ENCODE peak calls at places on chromosomes 5 and 9, in six cellular contexts. M is CD4-positive, CD25-positive, alpha-beta regulatory T cell; G is heart right ventricle; T is foreskin keratinocyte; P is RWPE2; L is HCT116. X is an unnamed sample.

GRCh38 chr9:89807101-89807395 is 202.2 kb downstream of the GADD45G start:
- DNase-seq in P (no peak), L (no peak), G (no peak), M (no peak), T (no peak), X (no peak)

GRCh38 chr5:39638803-39639202 is 214.0 kb upstream of the DAB2 start:
- DNase-seq in M (no peak), G (no peak), L (no peak), T (no peak), P (no peak), X (no peak)

GRCh38 chr9:16180091-16180490 is 627.2 kb downstream of the CCDC171 start:
- DNase-seq in M (no peak), L (no peak), T (no peak), P (no peak), G (no peak), X (no peak)

GRCh38 chr9:21027295-21027694 is 4.1 kb downstream of the HACD4 start:
- DNase-seq in M (no peak), L (no peak), G (no peak), T (no peak), P (no peak), X (no peak)

GRCh38 chr5:135324897-135325650 is 74.0 kb downstream of the MACROH2A1 start:
- DNase-seq in M (peak; percentile 26), T (no peak), G (no peak), L (no peak), P (peak; percentile 68), X (no peak)

GRCh38 chr5:137606401-137606800 is 107.3 kb upstream of the SPOCK1 start:
- DNase-seq in T (no peak), L (no peak), P (no peak), G (no peak), M (no peak), X (no peak)

GRCh38 chr9:99720455-99721050 is 101.1 kb upstream of the NR4A3 start:
- DNase-seq in P (no peak), T (no peak), M (peak; percentile 6), L (no peak), G (no peak), X (no peak)

GRCh38 chr5:95725937-95726810 is 5.0 kb upstream of the RHOBTB3 start:
- DNase-seq in T (no peak), L (no peak), P (no peak), M (no peak), G (no peak), X (no peak)

GRCh38 chr9:8852301-8852864 is 1052.8 kb upstream of the DMAC1 start:
- DNase-seq in T (no peak), P (no peak), L (no peak), M (no peak), G (no peak), X (no peak)

GRCh38 chr9:36328798-36329411 is 70.7 kb upstream of the GNE start:
- DNase-seq in M (peak; percentile 68), T (no peak), L (peak; percentile 63), P (no peak), G (no peak), X (peak; percentile 27)

GRCh38 chr9:19498015-19498414 is 89.2 kb downstream of the ACER2 start:
- DNase-seq in G (no peak), M (no peak), L (no peak), P (no peak), T (no peak), X (no peak)

GRCh38 chr9:125227761-125228160 is 13.4 kb downstream of the HSPA5 start:
- DNase-seq in L (no peak), P (no peak), T (no peak), G (no peak), M (no peak), X (no peak)

GRCh38 chr5:115352571-115352970 is 56.1 kb upstream of the CCDC112 start:
- DNase-seq in T (no peak), M (no peak), G (no peak), L (no peak), P (no peak), X (no peak)

GRCh38 chr5:60883229-60883628 is 39.2 kb upstream of the ELOVL7 start:
- DNase-seq in L (peak; percentile 6), P (no peak), G (no peak), T (peak; percentile 2), M (no peak), X (no peak)

GRCh38 chr5:78813286-78813685 is 164.7 kb upstream of the LHFPL2 start:
- DNase-seq in T (peak; percentile 25), G (no peak), P (no peak), L (no peak), M (no peak), X (no peak)
- H3K27ac ChIP-seq in T (no peak overlapping the region), G (no peak overlapping the region), P (no peak overlapping the region), L (no peak overlapping the region), M (no peak overlapping the region), X (no peak overlapping the region)

GRCh38 chr9:136093995-136094881 is 851 bp downstream of the NACC2 start:
- DNase-seq in T (no peak), G (peak; percentile 83), L (peak; percentile 32), P (no peak), M (peak; percentile 50), X (peak; percentile 27)

GRCh38 chr9:136095028-136095494 is at the start of gene NACC2:
- DNase-seq in T (no peak), G (peak; percentile 82), P (no peak), M (no peak), L (no peak), X (no peak)

GRCh38 chr9:136092741-136093140 is 2.3 kb downstream of the NACC2 start:
- DNase-seq in T (no peak), P (no peak), L (no peak), G (peak; percentile 14), M (no peak), X (no peak)

GRCh38 chr9:136092353-136092650 is 2.8 kb downstream of the NACC2 start:
- DNase-seq in L (no peak), T (no peak), G (no peak), P (no peak), M (no peak), X (no peak)

GRCh38 chr9:136093331-136093986 is 1.6 kb downstream of the NACC2 start:
- DNase-seq in M (no peak), T (no peak), G (peak; percentile 62), P (no peak), L (no peak), X (no peak)
- H3K4me1 ChIP-seq in M (peaks cover 25% of the 10 kb centered on the region), T (peaks cover 4% of the 10 kb centered on the region), G (peaks cover 71% of the 10 kb centered on the region), P (no peaks in the 10 kb centered on the region), L (peaks cover 34% of the 10 kb centered on the region), X (peaks cover 19% of the 10 kb centered on the region)

DNA sequence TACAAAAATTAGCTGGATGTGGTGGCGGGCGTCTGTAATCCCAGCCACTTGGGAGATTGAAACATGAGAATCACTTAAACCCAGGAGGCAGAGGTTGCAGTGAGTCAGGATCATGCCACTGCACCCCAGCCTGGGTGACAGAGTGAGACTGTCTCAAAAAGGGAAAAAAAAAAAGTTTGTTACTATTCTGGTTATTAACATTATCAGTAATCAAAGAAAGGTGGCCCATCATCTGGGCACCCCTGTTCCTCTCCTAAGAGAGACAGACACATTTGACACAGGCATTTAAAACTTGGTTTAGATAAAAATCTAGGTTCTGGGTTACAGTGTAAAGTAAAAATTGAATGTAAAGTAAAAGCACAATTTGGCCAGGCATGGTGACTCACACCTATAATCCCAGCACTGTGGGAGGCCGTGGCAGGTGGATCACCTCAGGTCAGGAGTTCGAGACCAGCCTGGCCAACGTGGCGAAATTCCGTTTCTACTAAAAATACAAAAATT is 16.9 kb upstream of the PHYHD1 start:
- DNase-seq in M (no peak), T (no peak), L (no peak), P (no peak), G (no peak), X (no peak)
- H3K27ac ChIP-seq in M (peak overlapping the region; percentile 91), T (peak overlapping the region; percentile 61), L (peak overlapping the region; percentile 4), P (peak overlapping the region; percentile 91), G (no peak overlapping the region), X (peak overlapping the region; percentile 46)

GRCh38 chr9:134333234-134333873 is 7.1 kb downstream of the RXRA start:
- DNase-seq in L (no peak), T (no peak), M (no peak), G (peak; percentile 34), P (no peak), X (no peak)
- H3K4me1 ChIP-seq in L (peaks cover 15% of the 10 kb centered on the region), T (peaks cover 10% of the 10 kb centered on the region), M (no peaks in the 10 kb centered on the region), G (peaks cover 100% of the 10 kb centered on the region), P (peaks cover 27% of the 10 kb centered on the region), X (no peaks in the 10 kb centered on the region)

GRCh38 chr9:77546391-77546790 is 101.7 kb downstream of the GNA14 start:
- DNase-seq in M (no peak), T (no peak), G (no peak), P (no peak), L (no peak), X (no peak)

GRCh38 chr9:77544491-77545000 is 103.6 kb downstream of the GNA14 start:
- DNase-seq in P (no peak), L (no peak), T (peak; percentile 4), M (no peak), G (no peak), X (no peak)

GRCh38 chr9:77541600-77541999 is 106.5 kb downstream of the GNA14 start:
- DNase-seq in G (no peak), T (no peak), P (no peak), M (no peak), L (no peak), X (no peak)

GRCh38 chr9:77543131-77543822 is 104.8 kb downstream of the GNA14 start:
- DNase-seq in G (no peak), L (no peak), T (no peak), M (no peak), P (no peak), X (no peak)

DNA sequence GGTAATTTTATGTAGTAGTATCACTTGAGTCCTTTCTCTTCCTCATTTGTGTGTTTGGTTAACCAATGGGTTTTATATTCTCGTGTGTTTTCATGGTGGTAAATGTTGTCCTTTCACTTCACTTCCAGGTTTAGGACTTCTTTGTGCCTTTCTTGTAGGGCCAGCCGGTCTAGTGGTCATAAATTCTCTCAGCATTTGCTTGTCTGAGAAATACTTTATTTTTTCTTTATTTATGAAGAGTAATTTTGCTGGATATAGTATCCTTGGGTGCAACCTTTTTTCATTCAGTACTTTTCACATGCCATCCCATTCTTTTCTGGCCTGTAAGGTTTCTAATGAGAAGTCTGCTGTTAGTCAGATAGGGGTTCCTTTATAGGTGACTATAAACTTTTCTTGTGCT is 107.1 kb downstream of the GNA14 start:
- DNase-seq in M (no peak), T (no peak), G (no peak), L (no peak), P (no peak), X (no peak)
- H3K27ac ChIP-seq in M (no peak overlapping the region), T (no peak overlapping the region), G (no peak overlapping the region), L (no peak overlapping the region), P (no peak overlapping the region), X (no peak overlapping the region)